ENCODE peak calls at places on chromosomes 2 and 18, in five cellular contexts. H, S, V, R and J are unnamed samples.

GRCh38 chr2:74413001-74413698 is 8.3 kb downstream of the C2orf81 start:
- DNase-seq in R (no peak), S (no peak), V (no peak), H (no peak), J (no peak)

GRCh38 chr18:29962579-29962978 is 1080.0 kb downstream of the DSC3 start:
- DNase-seq in H (no peak), S (no peak), V (no peak), R (no peak), J (no peak)

GRCh38 chr2:112916625-112917024 is 5.7 kb downstream of the IL37 start:
- DNase-seq in R (no peak), V (no peak), S (no peak), H (no peak), J (no peak)

GRCh38 chr18:61950371-61950770 is 57.6 kb upstream of the RNF152 start:
- DNase-seq in V (peak), S (no peak), H (no peak), R (no peak), J (no peak)

GRCh38 chr2:241096979-241097378 is 5.1 kb downstream of the MTERF4 start:
- DNase-seq in V (no peak), S (no peak), H (no peak), R (no peak), J (no peak)

GRCh38 chr2:234981197-234982095 is 29.6 kb downstream of the SH3BP4 start:
- DNase-seq in R (peak), S (peak), V (peak), H (no peak), J (peak)

GRCh38 chr2:177148477-177149154 is 64.0 kb upstream of the HNRNPA3 start:
- DNase-seq in V (peak), S (peak), R (no peak), H (no peak), J (peak)

GRCh38 chr2:53235836-53236582 is 531.6 kb upstream of the CHAC2 start:
- DNase-seq in S (no peak), R (no peak), V (no peak), H (no peak), J (no peak)

GRCh38 chr18:79404567-79404910 is 8.8 kb downstream of the NFATC1 start:
- DNase-seq in V (no peak), R (no peak), S (no peak), H (no peak), J (no peak)

GRCh38 chr2:8489221-8489620 is 192.6 kb upstream of the ID2 start:
- DNase-seq in V (no peak), H (no peak), R (no peak), S (no peak), J (no peak)

GRCh38 chr18:7856733-7857132 is 289.6 kb downstream of the PTPRM start:
- DNase-seq in V (no peak), S (no peak), R (no peak), H (no peak), J (no peak)

GRCh38 chr2:58967736-58968135 is 726.6 kb upstream of the FANCL start:
- DNase-seq in S (no peak), H (no peak), V (no peak), R (no peak), J (no peak)

GRCh38 chr2:48605482-48606175 is 12.0 kb upstream of the GTF2A1L start:
- DNase-seq in S (no peak), V (no peak), R (no peak), H (peak), J (no peak)

GRCh38 chr18:48032876-48033769 is 102.7 kb upstream of the SMAD2 start:
- DNase-seq in S (no peak), H (no peak), V (no peak), R (peak), J (no peak)

GRCh38 chr2:29215073-29215472 is 99.9 kb downstream of the CLIP4 start:
- DNase-seq in V (no peak), R (no peak), S (no peak), H (no peak), J (no peak)

GRCh38 chr2:172931256-172931894 is 144.3 kb upstream of the MAP3K20 start:
- DNase-seq in V (no peak), R (no peak), H (no peak), S (no peak), J (no peak)

DNA sequence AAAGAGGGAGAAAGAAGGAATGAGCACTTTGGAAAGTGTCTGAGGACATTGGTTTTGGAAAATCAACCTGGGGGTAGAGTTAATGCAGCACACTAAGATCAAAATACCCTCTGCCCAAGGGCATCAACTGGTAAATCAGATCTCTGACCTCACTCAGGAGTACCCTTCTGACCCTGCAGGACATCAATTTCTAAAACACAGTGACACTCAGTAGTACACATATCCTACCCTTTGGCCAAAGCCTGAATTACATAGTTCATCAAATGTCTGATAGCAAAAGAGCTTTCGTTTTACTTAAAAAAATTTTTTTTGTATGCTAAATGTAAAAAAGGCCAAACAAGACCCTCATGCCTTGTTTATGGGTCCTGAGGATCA is 118.4 kb upstream of the CTNNA2 start:
- DNase-seq in H (no peak), S (no peak), R (no peak), V (no peak), J (no peak)
- H3K4me3 ChIP-seq in H (no peak), S (no peak), R (no peak), V (no peak), J (no peak)

GRCh38 chr2:168244318-168244717 is 3.1 kb downstream of the STK39 start:
- DNase-seq in H (no peak), R (no peak), S (no peak), V (no peak), J (no peak)

GRCh38 chr2:168246072-168246482 is 1.3 kb downstream of the STK39 start:
- DNase-seq in V (no peak), S (no peak), R (no peak), H (no peak), J (no peak)

GRCh38 chr2:168243061-168243460 is 4.3 kb downstream of the STK39 start:
- DNase-seq in R (no peak), H (no peak), S (no peak), V (no peak), J (no peak)

GRCh38 chr2:168246483-168247340 is 683 bp downstream of the STK39 start:
- DNase-seq in S (peak), R (no peak), V (peak), H (no peak), J (no peak)

GRCh38 chr2:168245074-168245825 is 2.1 kb downstream of the STK39 start:
- DNase-seq in H (no peak), V (no peak), S (no peak), R (no peak), J (no peak)
- H3K4me3 ChIP-seq in H (no peak), V (no peak), S (no peak), R (no peak), J (no peak)

GRCh38 chr2:232925153-232925768 is 55.2 kb downstream of the SNORC start:
- DNase-seq in H (no peak), S (no peak), R (no peak), V (no peak), J (no peak)

GRCh38 chr2:232927793-232928563 is 57.9 kb downstream of the SNORC start:
- DNase-seq in R (no peak), V (no peak), H (no peak), S (no peak), J (no peak)

GRCh38 chr2:232927041-232927792 is 57.2 kb downstream of the SNORC start:
- DNase-seq in S (no peak), H (no peak), R (no peak), V (no peak), J (no peak)

GRCh38 chr2:232925769-232926163 is 55.7 kb downstream of the SNORC start:
- DNase-seq in R (no peak), V (no peak), H (no peak), S (no peak), J (no peak)

DNA sequence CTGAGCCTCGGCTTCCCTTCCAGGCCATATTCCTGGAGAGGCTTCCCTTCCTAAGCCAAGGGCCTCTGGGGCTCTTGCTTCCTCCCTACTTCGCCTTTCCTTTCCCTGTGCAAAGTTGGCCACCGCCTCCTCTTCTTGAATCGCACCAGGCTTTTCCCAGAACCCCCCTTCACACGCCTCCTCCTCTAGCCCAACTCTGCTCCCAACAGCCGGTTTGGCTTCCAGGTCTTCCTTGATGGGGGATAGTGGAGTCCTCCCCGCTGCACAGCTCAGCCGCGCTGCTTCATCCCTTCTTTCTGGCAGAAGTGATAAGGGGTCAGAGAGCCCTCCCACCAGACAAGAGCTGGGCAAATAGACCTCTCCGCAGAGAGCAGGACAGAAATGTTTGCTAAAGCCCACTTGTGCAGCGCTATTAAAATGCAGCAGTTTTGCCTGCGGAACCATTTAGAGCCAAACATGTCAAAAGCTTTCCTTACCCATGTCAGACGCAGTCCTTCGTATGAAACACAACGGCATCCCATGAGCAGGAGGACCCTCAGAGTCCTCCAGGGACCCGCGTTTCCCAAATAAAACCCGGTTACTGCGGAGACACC is 56.5 kb downstream of the SNORC start:
- DNase-seq in H (no peak), R (no peak), V (no peak), S (no peak), J (no peak)
- H3K4me3 ChIP-seq in H (no peak), R (peak), V (peak), S (no peak), J (no peak)

DNA sequence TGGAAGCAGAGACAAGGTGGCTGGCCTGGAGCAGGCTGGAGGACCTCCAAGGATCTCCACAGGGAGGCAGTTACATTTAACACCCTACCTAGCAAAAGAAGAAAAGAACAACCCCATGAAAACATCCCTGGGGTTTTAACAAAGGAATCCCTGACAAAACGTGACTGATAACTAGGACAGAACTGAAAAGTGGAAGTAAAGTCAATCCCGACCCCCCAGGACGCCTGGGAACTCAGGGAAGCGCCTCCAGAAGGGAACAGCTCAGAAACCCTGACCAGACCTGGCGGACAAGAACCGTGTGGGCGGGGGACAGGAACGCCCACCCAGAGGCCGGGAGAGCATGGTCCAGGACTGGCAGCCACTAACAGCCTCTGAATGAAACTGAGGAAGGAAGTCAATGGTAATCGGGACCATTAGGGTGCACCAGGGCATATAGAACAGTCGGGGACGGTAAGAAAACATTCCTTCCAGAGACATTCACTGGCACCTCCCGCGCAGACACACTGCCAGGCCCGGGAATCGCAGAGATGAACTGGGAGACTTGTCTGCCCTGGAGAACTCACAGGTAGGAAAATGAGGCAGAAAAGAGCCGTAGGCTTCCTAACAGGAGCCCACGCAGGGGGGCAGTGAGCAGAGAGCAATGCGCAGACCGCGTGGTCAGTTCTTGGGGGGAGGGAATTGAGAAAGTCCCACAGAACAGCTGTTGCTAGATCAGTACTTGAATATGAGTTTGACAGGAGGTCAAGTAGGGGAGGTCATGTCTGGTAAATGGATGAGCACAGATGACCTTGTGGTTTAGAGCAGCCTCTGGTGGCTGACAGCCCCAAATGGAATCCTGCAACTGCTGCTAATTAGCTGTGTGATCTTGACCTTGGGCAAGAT is 1.3 kb upstream of the TBC1D8 start:
- DNase-seq in H (no peak), S (peak), V (peak), R (no peak), J (no peak)
- H3K4me3 ChIP-seq in H (peak), S (no peak), V (peak), R (peak), J (peak)

DNA sequence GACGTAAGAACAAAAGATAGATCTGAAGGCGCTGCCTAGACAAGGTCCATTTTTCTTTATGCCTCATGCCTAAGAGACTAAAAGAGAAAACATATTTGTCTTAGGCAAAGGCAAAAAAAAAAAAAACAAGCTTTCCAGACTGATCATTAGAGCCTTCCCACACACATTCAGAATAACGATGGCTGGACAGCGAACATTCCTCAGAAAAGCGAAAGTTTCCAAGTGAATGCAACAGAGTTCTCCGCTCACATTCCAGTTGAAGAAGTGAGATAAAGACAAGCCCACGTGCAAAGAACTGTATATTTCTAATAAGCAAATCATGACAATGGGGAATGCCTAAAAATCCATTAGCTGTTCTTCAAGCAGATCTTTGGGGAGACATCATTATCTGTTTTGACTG is 347.9 kb downstream of the METTL4 start:
- DNase-seq in S (no peak), V (no peak), H (no peak), R (no peak), J (no peak)
- H3K4me3 ChIP-seq in S (no peak), V (peak), H (no peak), R (no peak), J (no peak)

DNA sequence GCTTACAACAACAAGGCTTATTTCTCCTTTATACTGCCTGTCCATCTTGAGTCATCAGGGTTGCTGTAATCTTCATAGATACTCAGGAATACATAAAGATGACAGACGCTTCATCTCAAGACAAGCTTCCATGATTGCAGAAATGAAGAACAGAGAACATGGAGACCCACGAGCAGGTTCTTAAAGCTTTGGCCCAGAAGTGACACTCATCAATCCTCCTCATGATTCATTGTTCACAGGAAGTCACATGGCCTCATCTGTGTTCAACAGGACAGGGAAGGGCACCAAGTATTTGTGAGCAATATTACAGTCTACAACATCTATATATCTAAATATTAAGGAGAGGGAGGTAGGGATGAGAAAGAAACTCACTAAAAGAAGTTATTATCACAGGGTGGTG is 36.5 kb upstream of the PGAP1 start:
- DNase-seq in V (no peak), S (no peak), H (no peak), R (no peak), J (no peak)
- H3K4me3 ChIP-seq in V (no peak), S (no peak), H (no peak), R (no peak), J (no peak)

DNA sequence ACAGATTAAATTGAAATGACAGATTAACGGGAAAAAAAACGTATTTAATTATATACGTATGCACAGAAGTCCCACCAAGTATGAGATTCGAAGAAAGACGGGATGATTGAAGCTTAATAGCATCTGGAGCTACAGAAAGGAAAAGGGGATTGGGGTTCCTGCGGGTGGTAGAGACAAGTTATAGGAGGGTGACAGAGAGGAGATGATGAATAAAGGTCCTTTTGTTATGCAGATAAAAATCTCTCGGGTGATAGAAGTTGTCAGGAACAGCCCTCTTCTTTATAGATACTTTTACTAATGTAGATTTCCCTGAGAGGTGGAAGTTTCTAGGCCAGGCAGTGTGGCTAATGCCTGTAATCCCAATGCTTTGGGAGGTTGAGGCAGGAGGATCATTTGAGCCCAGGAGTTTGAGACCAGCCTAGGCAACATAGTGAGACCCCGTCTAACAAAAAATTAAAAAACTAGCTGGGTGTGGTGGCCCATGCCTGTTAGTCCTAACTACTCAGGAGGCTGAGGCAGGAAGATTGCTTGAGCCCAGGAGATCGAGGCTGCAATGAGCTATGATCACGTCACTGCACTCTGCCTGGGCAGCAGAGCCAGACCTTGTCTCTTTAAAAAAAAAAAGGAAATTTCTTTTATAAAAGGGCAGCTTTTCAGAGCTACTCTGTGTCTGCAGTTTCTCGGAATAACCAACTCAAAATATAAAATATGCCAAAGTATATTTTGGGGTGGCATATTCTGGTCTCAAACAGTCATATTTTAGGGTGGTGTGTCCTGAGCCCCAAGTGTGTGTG is 113.0 kb downstream of the STPG4 start:
- DNase-seq in V (no peak), S (no peak), R (no peak), H (no peak), J (no peak)
- H3K4me3 ChIP-seq in V (no peak), S (no peak), R (no peak), H (no peak), J (no peak)

GRCh38 chr2:7279421-7279949 is 362.3 kb downstream of the RNF144A start:
- DNase-seq in H (no peak), S (no peak), V (no peak), R (no peak), J (no peak)
- H3K4me3 ChIP-seq in H (no peak), S (no peak), V (no peak), R (no peak), J (no peak)